ENCODE peak calls at places on chromosomes 7 and 10, in eight cellular contexts. T, P, Q, S, N, V, C and H are unnamed samples. For H3K9me3, the result is how much of the 10 kb centered on the place peaks cover.

GRCh38 chr7:116215550-116215949 is 5.2 kb downstream of the TES start:
- DNase-seq in T (no peak), P (no peak), Q (no peak), S (no peak), N (no peak), V (no peak), C (no peak), H (no peak)

GRCh38 chr10:36681751-36682633 is 443.4 kb upstream of the ANKRD30A start:
- DNase-seq in T (no peak), P (no peak), Q (no peak), S (no peak), N (peak), V (no peak), C (no peak), H (no peak)

GRCh38 chr7:43723002-43723331 is 6.4 kb downstream of the COA1 start:
- DNase-seq in T (no peak), P (no peak), Q (no peak), S (no peak), N (no peak), V (no peak), C (no peak), H (no peak)

GRCh38 chr7:28729685-28730084 is 228.4 kb downstream of the TRIL start:
- DNase-seq in T (no peak), P (no peak), Q (no peak), S (no peak), N (no peak), V (no peak), C (no peak), H (no peak)

GRCh38 chr7:151060416-151061234 is 1.2 kb downstream of the SLC4A2 start:
- DNase-seq in T (peak), P (no peak), Q (no peak), S (no peak), N (no peak), V (no peak), C (no peak), H (no peak)

GRCh38 chr10:119517235-119518141 is 25.0 kb downstream of the RGS10 start:
- DNase-seq in T (no peak), P (no peak), Q (no peak), S (no peak), N (no peak), V (no peak), C (no peak), H (no peak)

GRCh38 chr7:33771422-33771821 is 133.9 kb upstream of the BMPER start:
- DNase-seq in T (no peak), P (no peak), Q (no peak), S (no peak), N (no peak), V (no peak), C (no peak), H (no peak)

GRCh38 chr7:70238171-70238575 is 639.9 kb downstream of the AUTS2 start:
- DNase-seq in T (no peak), P (no peak), Q (no peak), S (no peak), N (no peak), V (no peak), C (no peak), H (no peak)

GRCh38 chr7:65978891-65979582 is 3.0 kb downstream of the GUSB start:
- DNase-seq in T (no peak), P (no peak), Q (no peak), S (no peak), N (no peak), V (no peak), C (no peak), H (no peak)

GRCh38 chr10:13437026-13437555 is 89.0 kb upstream of the SEPHS1 start:
- DNase-seq in T (no peak), P (no peak), Q (no peak), S (no peak), N (no peak), V (no peak), C (no peak), H (no peak)

GRCh38 chr10:16545126-16545736 is 23.6 kb upstream of the C1QL3 start:
- DNase-seq in T (peak), P (no peak), Q (no peak), S (no peak), N (peak), V (peak), C (no peak), H (no peak)

GRCh38 chr10:57694956-57695605 is 572.6 kb downstream of the IPMK start:
- DNase-seq in T (peak), P (no peak), Q (no peak), S (no peak), N (no peak), V (no peak), C (no peak), H (no peak)

GRCh38 chr7:143979359-143979758 is 20.8 kb upstream of the OR6B1 start:
- DNase-seq in T (peak), P (no peak), Q (no peak), S (no peak), N (peak), V (no peak), C (no peak), H (no peak)

GRCh38 chr7:75534727-75535307 is 42.7 kb downstream of the SPDYE5 start:
- DNase-seq in T (peak), P (no peak), Q (no peak), S (no peak), N (peak), V (no peak), C (no peak), H (no peak)

GRCh38 chr7:28078036-28078901 is 102.3 kb downstream of the JAZF1 start:
- DNase-seq in T (peak), P (peak), Q (no peak), S (no peak), N (peak), V (peak), C (no peak), H (peak)

GRCh38 chr10:8898745-8899330 is 844.4 kb downstream of the GATA3 start:
- DNase-seq in T (no peak), P (no peak), Q (no peak), S (no peak), N (no peak), V (no peak), C (no peak), H (no peak)

GRCh38 chr7:150719960-150720891 is 3.8 kb downstream of the GIMAP1 start:
- DNase-seq in T (no peak), P (no peak), Q (no peak), S (no peak), N (no peak), V (no peak), C (no peak), H (no peak)

GRCh38 chr10:1149793-1150637 is 93.8 kb downstream of the WDR37 start:
- DNase-seq in T (no peak), P (peak), Q (no peak), S (no peak), N (no peak), V (peak), C (no peak), H (no peak)

GRCh38 chr10:130350996-130351395 is 214.8 kb downstream of the GLRX3 start:
- DNase-seq in T (no peak), P (no peak), Q (no peak), S (no peak), N (no peak), V (no peak), C (no peak), H (no peak)

GRCh38 chr10:103463456-103463855 is 4.8 kb upstream of the CALHM1 start:
- DNase-seq in T (no peak), P (no peak), Q (no peak), S (no peak), N (peak), V (no peak), C (no peak), H (no peak)

GRCh38 chr7:95609277-95609971 is 13.1 kb upstream of the PDK4 start:
- DNase-seq in T (peak), P (no peak), Q (peak), S (no peak), N (peak), V (no peak), C (no peak), H (no peak)

GRCh38 chr10:17599089-17599488 is 18.1 kb downstream of the HACD1 start:
- DNase-seq in T (peak), P (no peak), Q (no peak), S (no peak), N (peak), V (peak), C (no peak), H (no peak)

GRCh38 chr10:99779335-99779734 is 3.1 kb upstream of the ABCC2 start:
- DNase-seq in T (peak), P (no peak), Q (no peak), S (no peak), N (peak), V (no peak), C (no peak), H (no peak)

GRCh38 chr10:44281089-44281613 is 103.7 kb downstream of the CXCL12 start:
- DNase-seq in T (no peak), P (no peak), Q (no peak), S (peak), N (no peak), V (no peak), C (peak), H (no peak)

GRCh38 chr7:91692800-91693199 is 187.7 kb downstream of the MTERF1 start:
- DNase-seq in T (peak), P (no peak), Q (no peak), S (no peak), N (peak), V (no peak), C (no peak), H (no peak)

GRCh38 chr7:155804897-155805825 is 7.1 kb downstream of the SHH start:
- DNase-seq in T (peak), P (peak), Q (no peak), S (peak), N (peak), V (peak), C (no peak), H (peak)

GRCh38 chr10:72612203-72612826 is 13.6 kb downstream of the MICU1 start:
- DNase-seq in T (peak), P (no peak), Q (no peak), S (no peak), N (peak), V (no peak), C (no peak), H (no peak)

GRCh38 chr7:84783161-84783803 is 403.6 kb downstream of the SEMA3D start:
- DNase-seq in T (peak), P (no peak), Q (no peak), S (no peak), N (peak), V (no peak), C (no peak), H (no peak)

GRCh38 chr7:142785841-142786250 is 15.1 kb downstream of the PRSS2 start:
- DNase-seq in T (no peak), P (peak), Q (no peak), S (no peak), N (no peak), V (no peak), C (no peak), H (peak)

GRCh38 chr10:80900661-80901060 is 363.0 kb downstream of the SH2D4B start:
- DNase-seq in T (no peak), P (no peak), Q (no peak), S (no peak), N (no peak), V (no peak), C (no peak), H (no peak)

GRCh38 chr10:51422311-51423120 is 276.9 kb downstream of the CSTF2T start:
- DNase-seq in T (peak), P (no peak), Q (peak), S (peak), N (peak), V (no peak), C (peak), H (no peak)

GRCh38 chr10:58590152-58590551 is 77.5 kb downstream of the BICC1 start:
- DNase-seq in T (peak), P (no peak), Q (no peak), S (no peak), N (peak), V (no peak), C (no peak), H (no peak)

GRCh38 chr10:85614566-85614965 is 752.0 kb downstream of the GRID1 start:
- DNase-seq in T (no peak), P (no peak), Q (no peak), S (no peak), N (no peak), V (no peak), C (no peak), H (no peak)

GRCh38 chr7:27950123-27950522 is 210.2 kb downstream of the TAX1BP1 start:
- DNase-seq in T (no peak), P (no peak), Q (no peak), S (peak), N (no peak), V (no peak), C (no peak), H (no peak)

GRCh38 chr7:27172388-27172774 is 1.7 kb downstream of the HOXA10 start:
- DNase-seq in T (no peak), P (no peak), Q (no peak), S (peak), N (no peak), V (no peak), C (no peak), H (no peak)

GRCh38 chr10:51230828-51231227 is 156.5 kb downstream of the PRKG1 start:
- DNase-seq in T (no peak), P (no peak), Q (no peak), S (no peak), N (no peak), V (no peak), C (no peak), H (no peak)

GRCh38 chr7:73329861-73330581 is 2.1 kb downstream of the FKBP6 start:
- DNase-seq in T (peak), P (no peak), Q (no peak), S (no peak), N (peak), V (no peak), C (no peak), H (no peak)

DNA sequence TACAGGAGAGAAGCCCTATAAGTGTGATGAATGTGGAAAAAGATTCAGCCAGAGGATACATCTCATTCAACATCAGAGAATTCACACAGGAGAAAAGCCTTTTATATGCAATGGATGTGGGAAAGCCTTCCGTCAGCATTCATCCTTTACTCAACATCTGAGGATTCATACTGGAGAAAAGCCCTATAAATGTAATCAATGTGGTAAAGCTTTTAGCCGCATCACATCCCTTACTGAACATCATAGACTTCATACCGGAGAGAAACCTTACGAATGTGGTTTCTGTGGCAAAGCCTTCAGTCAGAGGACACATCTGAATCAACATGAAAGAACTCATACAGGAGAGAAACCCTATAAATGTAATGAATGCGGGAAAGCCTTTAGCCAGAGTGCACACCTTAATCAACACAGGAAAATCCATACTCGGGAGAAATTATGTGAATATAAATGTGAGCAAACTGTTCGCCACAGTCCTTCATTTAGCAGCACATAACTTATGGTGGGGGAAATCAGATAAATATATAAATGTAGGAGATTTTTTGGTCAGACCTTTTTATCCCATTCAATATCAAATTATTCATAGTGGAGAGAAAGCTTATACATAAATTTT is 12.1 kb upstream of the MRPS17 start:
- DNase-seq in T (no peak), P (no peak), Q (no peak), S (no peak), N (no peak), V (no peak), C (no peak), H (no peak)
- H3K9me3 ChIP-seq in T (half or more), P (under half), Q (under half), S (half or more), N (under half), V (under half), C (under half), H (under half)

GRCh38 chr7:101803203-101804086 is 14.0 kb upstream of the CUX1 start:
- DNase-seq in T (no peak), P (no peak), Q (no peak), S (no peak), N (no peak), V (no peak), C (no peak), H (no peak)

GRCh38 chr7:101804087-101804631 is 13.3 kb upstream of the CUX1 start:
- DNase-seq in T (no peak), P (no peak), Q (peak), S (no peak), N (no peak), V (peak), C (no peak), H (no peak)

GRCh38 chr7:101804642-101805401 is 12.6 kb upstream of the CUX1 start:
- DNase-seq in T (peak), P (no peak), Q (no peak), S (no peak), N (no peak), V (peak), C (no peak), H (no peak)
- H3K9me3 ChIP-seq in T (under half), P (under half), Q (under half), S (under half), N (under half), V (under half), C (under half), H (under half)

GRCh38 chr10:131853610-131853964 is 47.2 kb upstream of the PPP2R2D start:
- DNase-seq in T (no peak), P (no peak), Q (no peak), S (no peak), N (no peak), V (no peak), C (no peak), H (no peak)

GRCh38 chr10:131852161-131852822 is 48.5 kb upstream of the PPP2R2D start:
- DNase-seq in T (no peak), P (no peak), Q (no peak), S (no peak), N (no peak), V (no peak), C (no peak), H (no peak)

GRCh38 chr10:131854579-131855335 is 46.1 kb upstream of the PPP2R2D start:
- DNase-seq in T (no peak), P (no peak), Q (no peak), S (no peak), N (no peak), V (peak), C (no peak), H (no peak)

GRCh38 chr10:131851332-131851731 is 49.5 kb upstream of the PPP2R2D start:
- DNase-seq in T (no peak), P (no peak), Q (no peak), S (no peak), N (no peak), V (no peak), C (no peak), H (no peak)

GRCh38 chr10:131852823-131853609 is 47.8 kb upstream of the PPP2R2D start:
- DNase-seq in T (no peak), P (no peak), Q (no peak), S (no peak), N (no peak), V (no peak), C (no peak), H (no peak)
- H3K9me3 ChIP-seq in T (under half), P (under half), Q (under half), S (under half), N (under half), V (under half), C (under half), H (under half)

GRCh38 chr7:53383131-53383530 is 347.7 kb downstream of the POM121L12 start:
- DNase-seq in T (no peak), P (no peak), Q (no peak), S (no peak), N (no peak), V (no peak), C (no peak), H (no peak)
- H3K9me3 ChIP-seq in T (under half), P (under half), Q (under half), S (under half), N (under half), V (under half), C (under half), H (under half)

GRCh38 chr7:12094365-12094921 is 116.7 kb upstream of the TMEM106B start:
- DNase-seq in T (no peak), P (no peak), Q (no peak), S (no peak), N (no peak), V (no peak), C (no peak), H (no peak)
- H3K9me3 ChIP-seq in T (under half), P (under half), Q (under half), S (under half), N (under half), V (under half), C (under half), H (under half)

GRCh38 chr7:56605146-56605545 is 488.9 kb upstream of the NUPR2 start:
- DNase-seq in T (no peak), P (no peak), Q (no peak), S (no peak), N (no peak), V (no peak), C (no peak), H (no peak)
- H3K9me3 ChIP-seq in T (under half), P (under half), Q (under half), S (under half), N (under half), V (under half), C (under half), H (under half)